ENCODE peak calls at places on chromosomes 6 and 20, in six cellular contexts. A is amniotic epithelial cell; W is stimulated activated CD4-positive, alpha-beta T cell treated with anti-CD3 and anti-CD28 coated beads, Interleukin-1b, Interleukin-23, amount 100 ng/mL, for 24 hours; N is H1; C is BE2C; O is EL. M is an unnamed sample.

GRCh38 chr6:106411643-106412200 is 51.2 kb downstream of the CRYBG1 start:
- DNase-seq in A (no peak), W (no peak), N (no peak), C (no peak), O (no peak), M (no peak)

GRCh38 chr6:80438728-80439127 is 332.3 kb downstream of the BCKDHB start:
- DNase-seq in A (peak), W (no peak), N (peak), C (no peak), O (peak), M (peak)

GRCh38 chr20:13545755-13546154 is 93.0 kb downstream of the TASP1 start:
- DNase-seq in A (peak), W (no peak), N (no peak), C (no peak), O (no peak), M (peak)

GRCh38 chr6:170503414-170503761 is 49.7 kb downstream of the PSMB1 start:
- DNase-seq in A (no peak), W (no peak), N (no peak), C (no peak), O (no peak), M (no peak)

GRCh38 chr6:134352786-134353480 is 35.0 kb upstream of the SGK1 start:
- DNase-seq in A (peak), W (no peak), N (no peak), C (no peak), O (peak), M (peak)

GRCh38 chr6:86856937-86857563 is 80.3 kb upstream of the HTR1E start:
- DNase-seq in A (peak), W (no peak), N (peak), C (peak), O (peak), M (peak)

GRCh38 chr20:20849126-20849525 is 136.7 kb upstream of the RALGAPA2 start:
- DNase-seq in A (no peak), W (no peak), N (no peak), C (no peak), O (no peak), M (no peak)

GRCh38 chr20:63089051-63089907 is 82.5 kb upstream of the BHLHE23 start:
- DNase-seq in A (no peak), W (no peak), N (no peak), C (peak), O (no peak), M (no peak)

GRCh38 chr6:36914227-36914794 is 28.6 kb downstream of the C6orf89 start:
- DNase-seq in A (peak), W (no peak), N (peak), C (no peak), O (peak), M (peak)

GRCh38 chr6:132860254-132860653 is 45.9 kb downstream of the RPS12 start:
- DNase-seq in A (no peak), W (no peak), N (no peak), C (no peak), O (no peak), M (no peak)

GRCh38 chr6:14036911-14037310 is 80.7 kb upstream of the CD83 start:
- DNase-seq in A (no peak), W (no peak), N (no peak), C (no peak), O (no peak), M (no peak)

GRCh38 chr6:90256698-90257485 is 39.8 kb downstream of the BACH2 start:
- DNase-seq in A (peak), W (no peak), N (no peak), C (no peak), O (peak), M (peak)

GRCh38 chr20:5002077-5002413 is 735 bp upstream of the SLC23A2 start:
- DNase-seq in A (no peak), W (no peak), N (no peak), C (peak), O (no peak), M (no peak)

GRCh38 chr6:131027326-131027725 is 35.7 kb downstream of the EPB41L2 start:
- DNase-seq in A (no peak), W (no peak), N (no peak), C (no peak), O (no peak), M (no peak)

GRCh38 chr6:152068622-152069261 is 261.3 kb downstream of the ESR1 start:
- DNase-seq in A (peak), W (no peak), N (no peak), C (peak), O (no peak), M (no peak)

GRCh38 chr20:33796907-33797544 is 14.1 kb upstream of the CHMP4B start:
- DNase-seq in A (no peak), W (no peak), N (no peak), C (no peak), O (no peak), M (no peak)

GRCh38 chr6:134330555-134330954 is 12.6 kb upstream of the SGK1 start:
- DNase-seq in A (no peak), W (no peak), N (no peak), C (no peak), O (no peak), M (no peak)

GRCh38 chr20:35001596-35002362 is 46.1 kb downstream of the MYH7B start:
- DNase-seq in A (no peak), W (no peak), N (no peak), C (no peak), O (no peak), M (no peak)

GRCh38 chr6:15200087-15200486 is 45.8 kb upstream of the JARID2 start:
- DNase-seq in A (no peak), W (no peak), N (no peak), C (no peak), O (no peak), M (no peak)

GRCh38 chr6:169803291-169803811 is 51.9 kb downstream of the ERMARD start:
- DNase-seq in A (peak), W (no peak), N (no peak), C (no peak), O (no peak), M (peak)

GRCh38 chr20:49631074-49631716 is 63.3 kb upstream of the PTGIS start:
- DNase-seq in A (peak), W (no peak), N (no peak), C (no peak), O (no peak), M (peak)

GRCh38 chr6:25478973-25479372 is 173.0 kb upstream of the SCGN start:
- DNase-seq in A (peak), W (no peak), N (no peak), C (no peak), O (no peak), M (peak)